ENCODE peak calls at places on chromosomes 12 and 14, in five cellular contexts. Z is nephron progenitor cell, O is OCI-LY7, F is tibial artery, A is iris pigment epithelial cell. I is an unnamed sample.

GRCh38 chr12:1857821-1858220 is 37.5 kb downstream of the LRTM2 start:
- DNase-seq in Z (no peak), O (no peak), F (no peak), A (no peak), I (no peak)

GRCh38 chr14:67766035-67766680 is 50.2 kb downstream of the ZFYVE26 start:
- DNase-seq in Z (no peak), O (peak; percentile 13), F (peak; percentile 24), A (no peak), I (no peak)

GRCh38 chr12:45570501-45570900 is 159.0 kb upstream of the ARID2 start:
- DNase-seq in Z (no peak), O (no peak), F (no peak), A (no peak), I (no peak)

GRCh38 chr12:14417717-14418116 is 52.2 kb downstream of the ATF7IP start:
- DNase-seq in Z (peak; percentile 54), O (peak; percentile 47), F (peak; percentile 43), A (peak; percentile 96), I (peak; percentile 61)

GRCh38 chr14:66739826-66740225 is 231.9 kb downstream of the GPHN start:
- DNase-seq in Z (no peak), O (no peak), F (no peak), A (no peak), I (no peak)

GRCh38 chr12:132218915-132219314 is 74.7 kb downstream of the NOC4L start:
- DNase-seq in Z (peak; percentile 48), O (peak; percentile 55), F (no peak), A (no peak), I (no peak)

GRCh38 chr14:94545131-94545841 is 16.0 kb upstream of the SERPINA4 start:
- DNase-seq in Z (no peak), O (no peak), F (no peak), A (no peak), I (no peak)

GRCh38 chr12:61870658-61871559 is 389.3 kb upstream of the USP15 start:
- DNase-seq in Z (no peak), O (peak; percentile 35), F (no peak), A (no peak), I (no peak)

GRCh38 chr14:51129130-51129529 is 34.2 kb upstream of the TRIM9 start:
- DNase-seq in Z (no peak), O (no peak), F (no peak), A (no peak), I (no peak)

GRCh38 chr12:70590549-70591226 is 46.5 kb downstream of the PTPRB start:
- DNase-seq in Z (no peak), O (no peak), F (no peak), A (no peak), I (no peak)

GRCh38 chr14:97164014-97164413 is 366.8 kb downstream of the VRK1 start:
- DNase-seq in Z (no peak), O (no peak), F (no peak), A (no peak), I (no peak)

GRCh38 chr12:9651265-9651729 is 18.2 kb upstream of the CLEC2D start:
- DNase-seq in Z (no peak), O (peak; percentile 60), F (no peak), A (peak; percentile 74), I (no peak)

GRCh38 chr12:104653730-104654328 is 197.1 kb downstream of the CHST11 start:
- DNase-seq in Z (no peak), O (peak; percentile 62), F (no peak), A (no peak), I (no peak)

GRCh38 chr14:36271939-36272907 is 48.2 kb downstream of the MBIP start:
- DNase-seq in Z (no peak), O (no peak), F (peak; percentile 22), A (peak; percentile 11), I (no peak)

GRCh38 chr14:57963071-57963470 is 97.2 kb upstream of the SLC35F4 start:
- DNase-seq in Z (no peak), O (no peak), F (no peak), A (no peak), I (no peak)

GRCh38 chr12:11894890-11895289 is 175.8 kb upstream of the BCL2L14 start:
- DNase-seq in Z (no peak), O (peak; percentile 92), F (no peak), A (no peak), I (no peak)

GRCh38 chr14:75469606-75470237 is 41.9 kb downstream of the JDP2 start:
- DNase-seq in Z (no peak), O (no peak), F (peak; percentile 67), A (no peak), I (peak; percentile 83)

GRCh38 chr14:22982477-22983245 is at the start of gene AJUBA:
- DNase-seq in Z (peak; percentile 90), O (no peak), F (peak; percentile 91), A (peak; percentile 93), I (peak; percentile 85)

GRCh38 chr12:116861331-116861730 is 19.9 kb downstream of the HRK start:
- DNase-seq in Z (peak; percentile 54), O (peak; percentile 92), F (peak; percentile 29), A (peak; percentile 63), I (no peak)

GRCh38 chr12:104219361-104219892 is 3.8 kb downstream of the TXNRD1 start:
- DNase-seq in Z (no peak), O (no peak), F (no peak), A (peak; percentile 97), I (no peak)